ENCODE peak calls at places on chromosomes 13 and 19, in eight cellular contexts. W is activated CD4-positive, alpha-beta T cell treated with anti-CD3 and anti-CD28 coated beads for 1 hour; G is OCI-LY7; Z is left cardiac atrium; Y is cerebellar cortex; V is AG20443; Q is HTR-8/SVneo; F is naive B cell. I is an unnamed sample.

GRCh38 chr13:111944171-111944583 is 122.8 kb upstream of the SOX1 start:
- DNase-seq in W (no peak), G (no peak), Z (no peak), Y (no peak), V (no peak), Q (no peak), F (no peak), I (no peak)

GRCh38 chr13:32381539-32381938 is 46.4 kb downstream of the N4BP2L1 start:
- DNase-seq in W (no peak), G (no peak), Z (no peak), Y (peak; percentile 48), V (peak; percentile 38), Q (peak; percentile 2), F (peak; percentile 18), I (no peak)

GRCh38 chr19:49469828-49470614 is 4.0 kb upstream of the FLT3LG start:
- DNase-seq in W (peak; percentile 54), G (peak; percentile 72), Z (no peak), Y (no peak), V (no peak), Q (no peak), F (peak; percentile 85), I (no peak)

GRCh38 chr19:56732974-56733373 is 61.4 kb upstream of the ZNF835 start:
- DNase-seq in W (no peak), G (no peak), Z (no peak), Y (no peak), V (no peak), Q (no peak), F (no peak), I (no peak)

GRCh38 chr13:113187263-113187669 is 21.2 kb downstream of the PCID2 start:
- DNase-seq in W (no peak), G (no peak), Z (peak; percentile 93), Y (no peak), V (peak; percentile 97), Q (peak; percentile 91), F (no peak), I (peak; percentile 93)

GRCh38 chr19:44959691-44960090 is 4.5 kb downstream of the CLPTM1 start:
- DNase-seq in W (no peak), G (no peak), Z (no peak), Y (no peak), V (no peak), Q (no peak), F (no peak), I (no peak)

GRCh38 chr19:27722625-27723024 is 1490.3 kb downstream of the UQCRFS1 start:
- DNase-seq in W (no peak), G (no peak), Z (no peak), Y (no peak), V (no peak), Q (no peak), F (no peak), I (no peak)

GRCh38 chr13:111401755-111402154 is 81.3 kb downstream of the TEX29 start:
- DNase-seq in W (no peak), G (no peak), Z (no peak), Y (no peak), V (no peak), Q (no peak), F (no peak), I (no peak)

GRCh38 chr13:30020726-30021312 is 170.4 kb upstream of the UBL3 start:
- DNase-seq in W (no peak), G (no peak), Z (no peak), Y (no peak), V (peak; percentile 55), Q (no peak), F (no peak), I (no peak)

I was measured in psoas muscle.